ENCODE peak calls at places on chromosomes 11 and 22, in ten cellular contexts. J is adrenal gland, O is breast epithelium, E is gastrocnemius medialis, A is heart left ventricle, B is IMR-90, R is mucosa of descending colon, T is OCI-LY7, K is hepatocyte, M is colonic mucosa. S is an unnamed sample.

GRCh38 chr11:85855341-85855656 is at the start of gene CCDC83:
- DNase-seq in A (peak; percentile 25), B (no peak), M (no peak), R (no peak), T (no peak), K (no peak), O (no peak), E (no peak), J (no peak), S (no peak)

GRCh38 chr11:15893080-15893492 is 463.3 kb downstream of the SOX6 start:
- DNase-seq in E (no peak), M (peak; percentile 30), A (no peak), K (peak; percentile 41), B (peak; percentile 89), T (no peak), R (no peak), J (no peak), O (no peak), S (peak; percentile 21)

GRCh38 chr11:92765965-92766371 is 203.5 kb upstream of the MTNR1B start:
- DNase-seq in K (no peak), B (peak; percentile 2), A (peak; percentile 27), O (no peak), J (peak; percentile 70), M (peak; percentile 17), T (no peak), R (no peak), E (peak; percentile 11), S (no peak)

GRCh38 chr22:40418366-40419201 is 48.2 kb downstream of the SGSM3 start:
- DNase-seq in E (no peak), T (peak; percentile 86), J (no peak), B (peak; percentile 56), R (no peak), A (peak; percentile 69), M (no peak), O (no peak), K (no peak), S (no peak)

GRCh38 chr22:50608996-50609395 is 8.4 kb downstream of the MAPK8IP2 start:
- DNase-seq in T (no peak), A (no peak), J (no peak), B (no peak), O (no peak), K (no peak), R (no peak), E (no peak), M (no peak), S (no peak)

GRCh38 chr11:47189100-47189834 is 3.0 kb upstream of the PACSIN3 start:
- DNase-seq in A (no peak), T (no peak), K (peak; percentile 87), B (peak; percentile 86), E (no peak), M (no peak), J (no peak), R (no peak), O (peak; percentile 59), S (peak; percentile 94)

GRCh38 chr11:82521427-82521826 is 212.2 kb downstream of the FAM181B start:
- DNase-seq in E (peak; percentile 22), J (no peak), M (no peak), A (peak; percentile 13), B (no peak), O (no peak), R (no peak), T (no peak), K (no peak), S (no peak)

GRCh38 chr11:46127150-46127638 is 5.9 kb upstream of the PHF21A start:
- DNase-seq in K (no peak), E (peak; percentile 23), O (no peak), A (peak; percentile 38), T (peak; percentile 62), J (no peak), R (no peak), M (peak; percentile 57), B (peak; percentile 49), S (peak; percentile 83)

GRCh38 chr11:57770793-57771192 is 9.2 kb downstream of the CTNND1 start:
- DNase-seq in E (no peak), B (no peak), O (no peak), A (no peak), T (no peak), R (no peak), M (no peak), K (no peak), J (no peak), S (no peak)

GRCh38 chr11:27694992-27695391 is 5.3 kb downstream of the BDNF start:
- DNase-seq in B (no peak), M (no peak), R (no peak), K (peak; percentile 14), J (no peak), E (no peak), T (peak; percentile 16), O (no peak), A (no peak), S (peak; percentile 40)

GRCh38 chr22:21020802-21021429 is 6.0 kb downstream of the P2RX6 start:
- DNase-seq in E (no peak), M (no peak), B (no peak), J (no peak), O (no peak), A (no peak), R (no peak), K (no peak), T (peak; percentile 56), S (no peak)

GRCh38 chr11:109303342-109303741 is 118.6 kb upstream of the C11orf87 start:
- DNase-seq in K (no peak), M (no peak), E (no peak), O (no peak), J (no peak), A (no peak), B (no peak), T (no peak), R (no peak), S (peak; percentile 81)

GRCh38 chr22:29143848-29144785 is 61.6 kb upstream of the EMID1 start:
- DNase-seq in M (no peak), E (peak; percentile 63), T (no peak), J (peak; percentile 41), K (no peak), B (no peak), A (no peak), O (no peak), R (no peak), S (no peak)

GRCh38 chr11:122524532-122524882 is 131.0 kb upstream of the UBASH3B start:
- DNase-seq in J (no peak), A (no peak), E (no peak), M (no peak), K (peak; percentile 8), T (no peak), B (no peak), R (no peak), O (no peak), S (no peak)

GRCh38 chr11:110303414-110303826 is 7.0 kb upstream of the RDX start:
- DNase-seq in K (peak; percentile 25), J (no peak), R (no peak), E (no peak), A (no peak), B (no peak), O (no peak), T (no peak), M (no peak), S (no peak)

GRCh38 chr22:25109878-25110595 is 89.6 kb upstream of the CRYBB3 start:
- DNase-seq in R (no peak), K (peak; percentile 47), B (no peak), T (no peak), O (peak; percentile 58), J (no peak), A (no peak), E (no peak), M (no peak), S (no peak)

GRCh38 chr11:69983897-69984438 is 94.1 kb upstream of the ANO1 start:
- DNase-seq in K (no peak), R (no peak), J (no peak), M (no peak), T (no peak), E (no peak), A (no peak), B (peak; percentile 37), O (no peak), S (no peak)
- H3K4me3 ChIP-seq in K (no peak overlapping the region), R (no peak overlapping the region), J (no peak overlapping the region), M (no peak overlapping the region), T (no peak overlapping the region), E (no peak overlapping the region), A (no peak overlapping the region), B (no peak overlapping the region), O (no peak overlapping the region), S (no peak overlapping the region)

DNA sequence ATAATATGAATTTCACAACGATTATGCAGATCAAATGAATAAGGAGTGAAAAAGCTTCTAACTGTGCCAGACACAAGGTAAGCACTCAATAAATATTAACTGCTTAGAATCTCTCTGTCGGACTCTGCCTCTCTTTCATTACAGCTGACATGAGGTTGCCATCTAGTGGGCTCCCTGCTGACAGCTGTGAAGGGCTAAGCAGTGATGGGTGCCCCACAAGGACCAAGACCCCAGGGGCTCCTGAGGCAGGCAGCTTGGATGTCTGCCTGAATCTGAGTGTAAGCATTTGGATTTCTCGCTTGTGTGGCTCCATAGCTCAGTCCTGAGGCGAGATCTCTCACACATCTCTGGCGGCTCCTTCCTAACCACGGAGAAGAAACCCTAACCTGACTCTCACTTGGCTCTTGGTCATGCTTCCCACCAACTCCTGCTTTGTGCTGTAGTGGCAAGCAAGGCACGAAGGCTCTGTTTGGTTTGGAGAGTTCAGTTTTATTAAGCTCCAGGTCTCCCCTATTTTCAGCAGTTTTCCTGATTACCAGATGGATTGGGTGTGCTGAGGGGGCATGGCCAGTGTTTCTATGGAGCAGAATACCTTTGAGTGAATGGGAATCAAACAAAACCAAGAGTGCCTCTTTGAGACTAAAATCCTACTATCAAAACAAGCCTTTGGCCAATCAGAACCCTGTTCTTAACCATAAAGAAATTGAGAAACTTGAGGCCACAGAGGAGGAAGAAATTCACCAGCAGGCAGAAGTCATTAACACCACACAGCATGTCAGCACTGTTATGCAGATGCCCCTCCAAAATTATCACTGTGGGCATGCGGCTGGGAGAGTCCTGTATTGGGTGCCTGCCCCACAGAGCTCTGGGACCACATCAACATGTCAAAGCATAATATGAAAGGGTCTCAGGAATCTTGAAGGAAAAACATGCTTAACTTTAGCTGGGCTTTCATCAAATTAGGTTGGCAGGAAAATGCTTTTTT is 152.8 kb upstream of the NTM start:
- DNase-seq in O (no peak), E (no peak), T (peak; percentile 19), B (peak; percentile 21), R (no peak), A (no peak), M (no peak), J (no peak), K (peak; percentile 35), S (peak; percentile 27)
- TF ChIP-seq CTCF in O (no peak), E (no peak), T (peak; percentile 55), B (peak; percentile 61), R (no peak), A (peak; percentile 27), M (no peak), J (no peak), K (peak; percentile 58), S (peak; percentile 61)

GRCh38 chr22:35319244-35319985 is 19.7 kb downstream of the TOM1 start:
- DNase-seq in O (no peak), B (no peak), E (peak; percentile 9), M (no peak), K (no peak), R (peak; percentile 14), A (peak; percentile 7), J (no peak), T (no peak), S (no peak)
- H3K36me3 ChIP-seq in O (no peaks in the 10 kb centered on the region), B (peaks cover 54% of the 10 kb centered on the region), E (peaks cover 58% of the 10 kb centered on the region), M (peaks cover 10% of the 10 kb centered on the region), K (no peaks in the 10 kb centered on the region), R (peaks cover 6% of the 10 kb centered on the region), A (peaks cover 22% of the 10 kb centered on the region), J (no peaks in the 10 kb centered on the region), T (peaks cover 5% of the 10 kb centered on the region), S (peaks cover 24% of the 10 kb centered on the region)

GRCh38 chr11:17734418-17734911 is at the start of gene KCNC1:
- DNase-seq in K (peak; percentile 78), R (no peak), J (peak; percentile 73), E (no peak), M (no peak), B (peak; percentile 34), T (no peak), O (no peak), A (peak; percentile 29), S (no peak)
- H3K4me3 ChIP-seq in K (peak within 1 kb of the TSS; percentile 42), R (no peak within 1 kb of the TSS), J (peak within 1 kb of the TSS; percentile 59), E (peak within 1 kb of the TSS; percentile 46), M (peak within 1 kb of the TSS; percentile 15), B (peak within 1 kb of the TSS; percentile 10), T (no peak within 1 kb of the TSS), O (peak within 1 kb of the TSS; percentile 66), A (peak within 1 kb of the TSS; percentile 52), S (peak within 1 kb of the TSS; percentile 8)

S was measured in bronchial epithelial cell.